ENCODE peak calls at places on chromosomes 5 and 9, in six cellular contexts. I, S, Q, D, P and U are unnamed samples.
A peak's percentile ranks its signal among the peaks of the same experiment; 100 is the strongest.

GRCh38 chr9:89821081-89821480 is 216.3 kb downstream of the GADD45G start:
- DNase-seq in D (no peak), P (no peak), I (no peak), S (no peak), Q (no peak), U (no peak)

GRCh38 chr9:129270903-129271431 is 92.9 kb upstream of the IER5L start:
- DNase-seq in Q (no peak), P (no peak), I (no peak), S (peak; percentile 36), D (peak; percentile 28), U (no peak)

GRCh38 chr5:68682400-68683152 is 411.2 kb upstream of the SLC30A5 start:
- DNase-seq in I (no peak), D (peak; percentile 33), S (no peak), P (no peak), Q (no peak), U (peak; percentile 18)

GRCh38 chr9:94827584-94828304 is 101.2 kb downstream of the AOPEP start:
- DNase-seq in Q (no peak), S (no peak), D (no peak), I (no peak), P (no peak), U (no peak)

GRCh38 chr5:120055858-120056257 is 408.2 kb upstream of the PRR16 start:
- DNase-seq in D (no peak), P (no peak), I (no peak), Q (no peak), S (no peak), U (no peak)

GRCh38 chr5:62578540-62578939 is at the start of gene LRRC70:
- DNase-seq in P (no peak), I (peak; percentile 82), S (no peak), D (no peak), Q (peak; percentile 11), U (no peak)

GRCh38 chr5:13354611-13355010 is 589.9 kb downstream of the DNAH5 start:
- DNase-seq in S (no peak), D (no peak), I (no peak), Q (no peak), P (no peak), U (no peak)

GRCh38 chr5:143064207-143064606 is 294.0 kb downstream of the ARHGAP26 start:
- DNase-seq in P (no peak), D (no peak), I (no peak), S (no peak), Q (no peak), U (no peak)

GRCh38 chr9:98796364-98797101 is at the start of gene ANKS6:
- DNase-seq in D (peak; percentile 89), P (peak; percentile 87), S (peak; percentile 85), I (peak; percentile 81), Q (peak; percentile 81), U (peak; percentile 68)

GRCh38 chr9:98795295-98795955 is 930 bp downstream of the ANKS6 start:
- DNase-seq in I (no peak), D (no peak), S (no peak), Q (no peak), P (no peak), U (no peak)

GRCh38 chr9:98794802-98795201 is 1.6 kb downstream of the ANKS6 start:
- DNase-seq in Q (no peak), S (no peak), D (no peak), I (no peak), P (no peak), U (no peak)

GRCh38 chr9:98797491-98797890 is 1.1 kb upstream of the ANKS6 start:
- DNase-seq in Q (no peak), I (no peak), P (no peak), D (no peak), S (no peak), U (no peak)

DNA sequence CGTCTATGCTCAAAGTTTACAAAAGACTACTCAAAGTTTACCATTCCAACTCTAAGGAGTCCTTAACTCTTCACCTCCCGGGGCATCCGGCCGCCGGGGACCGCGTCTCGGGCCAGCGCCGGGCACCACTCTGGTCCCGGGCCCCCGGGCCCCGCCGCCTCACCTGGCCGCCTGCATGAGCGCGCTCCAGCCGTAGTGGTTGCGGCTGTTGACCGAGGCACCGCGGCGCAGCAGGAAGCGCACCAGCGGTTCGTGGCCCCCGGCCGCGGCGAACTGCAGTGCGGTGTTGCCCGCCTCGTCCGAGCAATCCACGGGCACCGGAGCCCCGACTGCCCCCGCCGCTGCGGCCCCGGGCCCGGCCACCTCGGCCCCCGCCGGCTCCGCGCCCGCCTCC is 388 bp downstream of the ANKS6 start:
- DNase-seq in Q (no peak), P (peak; percentile 51), S (peak; percentile 54), I (no peak), D (no peak), U (peak; percentile 6)
- H3K27ac ChIP-seq in Q (no peak overlapping the region), P (peak overlapping the region; percentile 71), S (no peak overlapping the region), I (no peak overlapping the region), D (peak overlapping the region; percentile 68), U (no peak overlapping the region)

GRCh38 chr9:73845954-73846690 is 651.0 kb upstream of the RORB start:
- DNase-seq in Q (no peak), S (no peak), I (no peak), P (no peak), D (no peak), U (no peak)

GRCh38 chr9:73845539-73845938 is 651.6 kb upstream of the RORB start:
- DNase-seq in D (no peak), Q (no peak), S (no peak), P (no peak), I (no peak), U (no peak)

DNA sequence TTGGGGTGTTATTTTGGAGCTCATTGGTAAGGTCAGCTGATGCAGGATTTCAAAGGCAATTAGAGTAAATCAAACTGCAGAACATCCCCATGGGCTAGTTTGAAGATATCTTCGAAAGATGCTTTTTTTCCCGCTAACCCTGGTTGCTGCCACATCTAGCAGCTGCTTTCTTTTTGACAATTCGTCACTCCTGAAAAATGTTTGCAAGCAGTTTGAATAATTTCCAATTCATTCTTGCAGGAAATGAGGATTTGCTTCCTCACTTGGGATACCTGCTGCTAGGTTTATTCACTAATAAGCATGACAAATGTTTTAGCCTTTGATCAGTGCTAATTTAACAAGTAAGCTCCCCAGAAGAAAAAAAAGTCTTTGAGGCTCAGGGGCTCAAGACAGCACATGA is 649.6 kb upstream of the RORB start:
- DNase-seq in I (no peak), S (no peak), P (no peak), D (no peak), Q (no peak), U (no peak)
- H3K27ac ChIP-seq in I (no peak overlapping the region), S (no peak overlapping the region), P (no peak overlapping the region), D (no peak overlapping the region), Q (no peak overlapping the region), U (no peak overlapping the region)

DNA sequence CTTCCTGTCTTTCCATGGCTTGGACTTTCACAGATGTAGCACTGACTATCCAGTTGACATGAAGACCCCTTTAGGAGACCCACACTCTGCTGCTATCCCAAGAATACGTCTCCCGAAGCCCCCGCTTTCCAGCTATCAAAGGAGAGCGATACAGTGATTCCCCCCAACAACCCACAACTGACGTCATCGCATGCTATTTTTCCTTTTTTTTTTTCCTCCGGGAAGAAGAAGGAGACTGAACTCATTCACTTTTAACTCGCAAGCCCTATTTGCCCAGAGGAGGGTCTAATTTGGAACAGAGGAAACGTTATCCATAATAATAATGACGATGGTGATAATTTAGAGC is 2.1 kb downstream of the PAPPA start:
- DNase-seq in D (no peak), P (no peak), S (no peak), Q (no peak), I (no peak), U (no peak)
- H3K27ac ChIP-seq in D (peak overlapping the region; percentile 51), P (no peak overlapping the region), S (no peak overlapping the region), Q (peak overlapping the region; percentile 36), I (no peak overlapping the region), U (no peak overlapping the region)

GRCh38 chr5:137833463-137833862 is 34.2 kb upstream of the MYOT start:
- DNase-seq in S (no peak), P (no peak), D (no peak), I (no peak), Q (no peak), U (no peak)

GRCh38 chr5:137836997-137837396 is 30.7 kb upstream of the MYOT start:
- DNase-seq in S (no peak), P (no peak), I (no peak), Q (peak; percentile 35), D (no peak), U (no peak)

GRCh38 chr5:137836301-137836700 is 31.4 kb upstream of the MYOT start:
- DNase-seq in P (no peak), Q (no peak), D (no peak), S (no peak), I (no peak), U (no peak)

GRCh38 chr5:137832416-137832815 is 35.2 kb upstream of the MYOT start:
- DNase-seq in I (no peak), D (no peak), P (no peak), S (no peak), Q (no peak), U (no peak)

DNA sequence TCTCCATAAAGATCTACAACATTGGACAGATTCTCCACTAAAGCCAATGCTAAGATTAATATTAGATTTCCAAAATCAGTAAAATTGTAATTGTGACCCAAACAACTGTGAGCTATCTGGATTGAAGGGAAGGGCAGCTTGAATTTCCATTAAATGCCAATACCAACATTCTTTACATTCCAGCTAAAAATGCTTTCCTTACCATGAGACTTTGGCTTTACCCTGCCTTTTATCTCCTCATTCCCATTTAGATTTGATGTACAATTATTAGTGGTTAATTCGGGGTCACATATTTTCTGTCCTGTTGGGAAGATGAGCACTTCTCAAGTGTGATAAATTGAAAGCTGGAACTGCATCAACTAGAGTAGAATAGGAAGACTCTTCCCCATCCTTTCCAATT is 33.2 kb upstream of the MYOT start:
- DNase-seq in S (no peak), Q (no peak), D (no peak), P (no peak), I (no peak), U (no peak)
- H3K27ac ChIP-seq in S (no peak overlapping the region), Q (no peak overlapping the region), D (no peak overlapping the region), P (peak overlapping the region; percentile 94), I (no peak overlapping the region), U (peak overlapping the region; percentile 17)

GRCh38 chr9:37951671-37952579 is 48.0 kb upstream of the SLC25A51 start:
- DNase-seq in I (no peak), Q (no peak), D (no peak), S (no peak), P (no peak), U (no peak)
- H3K27ac ChIP-seq in I (no peak overlapping the region), Q (no peak overlapping the region), D (no peak overlapping the region), S (no peak overlapping the region), P (no peak overlapping the region), U (no peak overlapping the region)

DNA sequence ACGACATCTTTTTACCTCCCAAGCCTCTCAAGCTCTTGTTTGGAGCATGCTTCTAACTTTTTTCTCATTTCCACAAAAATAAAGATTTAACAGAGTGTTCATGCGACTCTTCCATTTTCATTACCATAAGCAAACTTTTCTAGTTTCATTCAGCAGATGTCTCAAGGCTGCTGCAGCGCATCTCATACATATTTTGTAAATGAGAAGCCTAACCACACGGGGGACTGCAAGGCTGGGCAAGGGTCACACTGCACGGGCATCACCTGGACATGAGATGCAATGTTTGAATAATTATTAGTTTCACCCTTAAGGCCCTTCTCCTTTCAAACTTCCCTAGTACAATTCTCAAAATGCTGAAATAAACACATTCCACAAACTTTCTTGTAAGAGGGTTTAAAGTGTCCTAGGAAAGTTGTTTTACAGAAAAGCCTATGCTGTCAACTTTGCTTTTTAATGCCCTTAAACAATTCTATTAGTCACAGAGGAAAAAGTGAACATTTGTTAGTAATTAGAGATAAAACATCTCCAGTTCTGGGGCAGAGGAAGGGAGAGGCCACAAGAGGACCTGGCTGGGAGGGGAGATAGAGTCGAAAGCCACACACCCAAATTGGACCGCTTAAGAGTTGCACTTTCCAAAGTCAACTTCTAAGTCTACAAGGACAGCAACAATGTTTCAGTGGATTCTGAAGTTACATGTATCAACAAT is 1.3 kb downstream of the DENND1A start:
- DNase-seq in P (no peak), I (no peak), Q (peak; percentile 19), S (no peak), D (no peak), U (no peak)
- H3K27ac ChIP-seq in P (peak overlapping the region; percentile 67), I (no peak overlapping the region), Q (no peak overlapping the region), S (no peak overlapping the region), D (peak overlapping the region; percentile 88), U (no peak overlapping the region)

GRCh38 chr9:116547729-116548426 is 139.2 kb upstream of the TRIM32 start:
- DNase-seq in I (no peak), S (no peak), D (no peak), P (no peak), Q (no peak), U (peak; percentile 12)
- H3K27ac ChIP-seq in I (no peak overlapping the region), S (no peak overlapping the region), D (no peak overlapping the region), P (no peak overlapping the region), Q (no peak overlapping the region), U (no peak overlapping the region)